ENCODE peak calls at places on chromosomes 12 and 14, in six cellular contexts. One of them, this sample, is unnamed.

GRCh38 chr12:26338574-26339572 is 143.5 kb downstream of the SSPN start:
- DNase-seq in suprapubic skin: no peak
- DNase-seq in Panc1: no peak
- DNase-seq in sigmoid colon: no peak
- DNase-seq in transverse colon: no peak
- DNase-seq in spleen: no peak
- DNase-seq in this sample: no peak

GRCh38 chr12:106020736-106021135 is 118.0 kb downstream of the NUAK1 start:
- DNase-seq in suprapubic skin: no peak
- DNase-seq in Panc1: no peak
- DNase-seq in sigmoid colon: no peak
- DNase-seq in transverse colon: no peak
- DNase-seq in spleen: no peak
- DNase-seq in this sample: no peak

GRCh38 chr14:64728106-64728505 is 23.9 kb downstream of the PLEKHG3 start:
- DNase-seq in suprapubic skin: no peak
- DNase-seq in Panc1: no peak
- DNase-seq in sigmoid colon: peak
- DNase-seq in transverse colon: no peak
- DNase-seq in spleen: peak
- DNase-seq in this sample: no peak

GRCh38 chr12:10131101-10131632 is 1.2 kb upstream of the CLEC7A start:
- DNase-seq in suprapubic skin: no peak
- DNase-seq in Panc1: no peak
- DNase-seq in sigmoid colon: no peak
- DNase-seq in transverse colon: no peak
- DNase-seq in spleen: no peak
- DNase-seq in this sample: no peak

GRCh38 chr14:95489163-95489887 is 27.1 kb downstream of the SYNE3 start:
- DNase-seq in suprapubic skin: no peak
- DNase-seq in Panc1: no peak
- DNase-seq in sigmoid colon: no peak
- DNase-seq in transverse colon: no peak
- DNase-seq in spleen: no peak
- DNase-seq in this sample: no peak

GRCh38 chr14:50775357-50775756 is 55.6 kb downstream of the NIN start:
- DNase-seq in suprapubic skin: no peak
- DNase-seq in Panc1: no peak
- DNase-seq in sigmoid colon: no peak
- DNase-seq in transverse colon: no peak
- DNase-seq in spleen: no peak
- DNase-seq in this sample: no peak

GRCh38 chr12:131136539-131136872 is 182.8 kb downstream of the ADGRD1 start:
- DNase-seq in suprapubic skin: no peak
- DNase-seq in Panc1: no peak
- DNase-seq in sigmoid colon: peak
- DNase-seq in transverse colon: no peak
- DNase-seq in spleen: peak
- DNase-seq in this sample: no peak

GRCh38 chr12:72077111-72077820 is 138.6 kb downstream of the TPH2 start:
- DNase-seq in suprapubic skin: no peak
- DNase-seq in Panc1: no peak
- DNase-seq in sigmoid colon: no peak
- DNase-seq in transverse colon: no peak
- DNase-seq in spleen: no peak
- DNase-seq in this sample: no peak

GRCh38 chr14:64060648-64061096 is 207.9 kb downstream of the SYNE2 start:
- DNase-seq in suprapubic skin: no peak
- DNase-seq in Panc1: peak
- DNase-seq in sigmoid colon: no peak
- DNase-seq in transverse colon: peak
- DNase-seq in spleen: no peak
- DNase-seq in this sample: peak

GRCh38 chr12:114954626-114955025 is 270.7 kb upstream of the TBX3 start:
- DNase-seq in suprapubic skin: no peak
- DNase-seq in Panc1: no peak
- DNase-seq in sigmoid colon: no peak
- DNase-seq in transverse colon: no peak
- DNase-seq in spleen: no peak
- DNase-seq in this sample: no peak

GRCh38 chr14:105337966-105338365 is 23.4 kb downstream of the PACS2 start:
- DNase-seq in suprapubic skin: peak
- DNase-seq in Panc1: no peak
- DNase-seq in sigmoid colon: no peak
- DNase-seq in transverse colon: no peak
- DNase-seq in spleen: peak
- DNase-seq in this sample: no peak

GRCh38 chr12:79364197-79364596 is 326.6 kb downstream of the PAWR start:
- DNase-seq in suprapubic skin: no peak
- DNase-seq in Panc1: no peak
- DNase-seq in sigmoid colon: no peak
- DNase-seq in transverse colon: no peak
- DNase-seq in spleen: no peak
- DNase-seq in this sample: no peak

GRCh38 chr12:111359231-111359913 is 9.5 kb downstream of the PHETA1 start:
- DNase-seq in suprapubic skin: no peak
- DNase-seq in Panc1: no peak
- DNase-seq in sigmoid colon: no peak
- DNase-seq in transverse colon: no peak
- DNase-seq in spleen: no peak
- DNase-seq in this sample: no peak

GRCh38 chr14:61547186-61548121 is 147.9 kb upstream of the HIF1A start:
- DNase-seq in suprapubic skin: no peak
- DNase-seq in Panc1: no peak
- DNase-seq in sigmoid colon: no peak
- DNase-seq in transverse colon: no peak
- DNase-seq in spleen: no peak
- DNase-seq in this sample: no peak

GRCh38 chr12:9870311-9870866 is 1.2 kb upstream of the CLEC2B start:
- DNase-seq in suprapubic skin: no peak
- DNase-seq in Panc1: no peak
- DNase-seq in sigmoid colon: no peak
- DNase-seq in transverse colon: no peak
- DNase-seq in spleen: no peak
- DNase-seq in this sample: no peak

GRCh38 chr14:54353266-54353665 is 43.5 kb upstream of the CDKN3 start:
- DNase-seq in suprapubic skin: no peak
- DNase-seq in Panc1: no peak
- DNase-seq in sigmoid colon: no peak
- DNase-seq in transverse colon: no peak
- DNase-seq in spleen: no peak
- DNase-seq in this sample: no peak

GRCh38 chr12:98530068-98530467 is 14.7 kb downstream of the TMPO start:
- DNase-seq in suprapubic skin: no peak
- DNase-seq in Panc1: no peak
- DNase-seq in sigmoid colon: no peak
- DNase-seq in transverse colon: no peak
- DNase-seq in spleen: no peak
- DNase-seq in this sample: no peak

GRCh38 chr14:89851031-89851430 is 103.5 kb downstream of the EFCAB11 start:
- DNase-seq in suprapubic skin: no peak
- DNase-seq in Panc1: no peak
- DNase-seq in sigmoid colon: no peak
- DNase-seq in transverse colon: no peak
- DNase-seq in spleen: no peak
- DNase-seq in this sample: no peak

GRCh38 chr14:89767861-89768268 is 186.7 kb downstream of the EFCAB11 start:
- DNase-seq in suprapubic skin: no peak
- DNase-seq in Panc1: peak
- DNase-seq in sigmoid colon: no peak
- DNase-seq in transverse colon: peak
- DNase-seq in spleen: no peak
- DNase-seq in this sample: peak

GRCh38 chr12:124129132-124129531 is 156.1 kb downstream of the ZNF664 start:
- DNase-seq in suprapubic skin: no peak
- DNase-seq in Panc1: no peak
- DNase-seq in sigmoid colon: no peak
- DNase-seq in transverse colon: no peak
- DNase-seq in spleen: no peak
- DNase-seq in this sample: no peak

GRCh38 chr12:48982397-48983080 is 4.4 kb downstream of the WNT1 start:
- DNase-seq in suprapubic skin: no peak
- DNase-seq in Panc1: no peak
- DNase-seq in sigmoid colon: no peak
- DNase-seq in transverse colon: no peak
- DNase-seq in spleen: no peak
- DNase-seq in this sample: no peak

GRCh38 chr12:24948452-24948815 is 467 bp downstream of the BCAT1 start:
- DNase-seq in suprapubic skin: no peak
- DNase-seq in Panc1: no peak
- DNase-seq in sigmoid colon: no peak
- DNase-seq in transverse colon: no peak
- DNase-seq in spleen: no peak
- DNase-seq in this sample: peak

DNA sequence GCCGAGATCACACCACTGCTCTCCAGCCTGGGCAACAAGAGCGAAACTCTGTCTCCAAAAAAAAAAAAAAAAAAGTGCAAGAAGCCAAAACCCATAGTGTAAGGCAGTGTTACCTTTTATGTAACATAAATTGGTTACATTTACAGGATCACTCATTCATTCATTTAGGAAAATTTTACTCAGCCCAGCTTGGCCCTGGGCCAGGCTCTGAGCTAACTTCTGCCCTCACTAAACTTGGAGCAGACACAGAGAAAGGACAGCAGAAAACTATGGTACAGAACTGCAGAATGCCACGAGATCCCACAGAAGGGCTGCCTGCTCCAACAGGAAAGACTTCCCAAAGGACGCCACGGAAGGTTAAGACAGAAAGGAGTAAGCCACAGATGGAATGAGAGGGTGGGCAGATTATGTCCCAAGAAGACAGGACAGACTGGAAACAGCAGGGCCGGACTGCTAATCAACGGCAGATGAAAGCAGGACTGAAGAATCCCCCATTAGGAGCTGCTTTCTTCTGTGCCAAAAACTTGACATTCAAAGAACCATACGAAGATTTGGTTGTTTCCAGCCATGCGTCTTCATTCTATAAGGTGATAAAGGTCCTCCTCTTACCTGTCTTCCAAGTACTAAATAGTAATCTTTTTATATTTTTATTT is 18.9 kb downstream of the PPP1R13B start:
- DNase-seq in suprapubic skin: no peak
- DNase-seq in Panc1: no peak
- DNase-seq in sigmoid colon: peak
- DNase-seq in transverse colon: peak
- DNase-seq in spleen: no peak
- DNase-seq in this sample: no peak
- TF ChIP-seq POLR2AphosphoS5 in suprapubic skin: no peak
- TF ChIP-seq POLR2AphosphoS5 in Panc1: no peak
- TF ChIP-seq POLR2AphosphoS5 in sigmoid colon: no peak
- TF ChIP-seq POLR2AphosphoS5 in transverse colon: no peak
- TF ChIP-seq POLR2AphosphoS5 in spleen: no peak
- TF ChIP-seq POLR2AphosphoS5 in this sample: no peak

DNA sequence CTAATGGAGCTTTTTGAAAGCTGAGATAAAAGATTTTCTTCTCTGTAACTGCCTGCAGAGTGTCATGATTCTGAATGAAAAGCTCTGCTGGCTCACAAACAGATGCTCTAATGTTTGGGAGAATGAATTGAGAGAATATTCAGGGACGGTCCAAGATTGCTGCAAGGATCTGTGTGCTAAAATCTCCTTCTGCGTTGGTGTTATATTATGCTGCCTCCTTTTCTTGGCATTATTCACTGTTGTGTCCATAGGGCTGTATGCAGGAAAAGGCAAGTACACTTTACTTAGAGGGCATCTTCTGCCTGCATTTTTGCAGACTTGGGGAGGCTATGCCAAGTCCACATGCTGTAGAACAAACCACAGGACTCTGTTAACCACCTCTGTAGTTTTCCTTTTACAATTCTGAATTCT is 209.8 kb upstream of the KRR1 start:
- DNase-seq in suprapubic skin: no peak
- DNase-seq in Panc1: no peak
- DNase-seq in sigmoid colon: no peak
- DNase-seq in transverse colon: no peak
- DNase-seq in spleen: no peak
- DNase-seq in this sample: no peak
- H3K4me3 ChIP-seq in suprapubic skin: no peak
- H3K4me3 ChIP-seq in Panc1: peak
- H3K4me3 ChIP-seq in sigmoid colon: no peak
- H3K4me3 ChIP-seq in transverse colon: no peak
- H3K4me3 ChIP-seq in spleen: no peak
- H3K4me3 ChIP-seq in this sample: no peak

DNA sequence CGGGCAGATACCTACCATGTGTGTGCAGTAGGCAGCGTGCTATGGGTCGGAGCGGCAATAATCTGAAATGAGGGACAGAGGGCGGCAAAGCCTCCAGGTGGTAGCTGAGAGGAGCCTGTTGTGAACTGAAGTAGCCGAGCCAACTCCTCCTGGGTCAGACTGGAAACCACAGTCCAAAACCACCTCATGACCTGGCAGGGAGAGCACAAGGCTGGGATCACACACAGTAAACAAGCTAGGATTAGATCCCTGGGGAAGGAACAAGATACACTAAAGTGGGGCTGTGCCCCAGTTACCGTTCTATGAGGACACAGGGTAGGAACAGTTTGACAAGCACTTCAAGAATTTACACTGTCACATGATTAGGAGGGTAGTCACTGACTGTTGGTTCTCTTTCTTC is 49.0 kb downstream of the AREL1 start:
- DNase-seq in suprapubic skin: no peak
- DNase-seq in Panc1: no peak
- DNase-seq in sigmoid colon: peak
- DNase-seq in transverse colon: no peak
- DNase-seq in spleen: no peak
- DNase-seq in this sample: no peak
- TF ChIP-seq POLR2AphosphoS5 in suprapubic skin: no peak
- TF ChIP-seq POLR2AphosphoS5 in Panc1: no peak
- TF ChIP-seq POLR2AphosphoS5 in sigmoid colon: no peak
- TF ChIP-seq POLR2AphosphoS5 in transverse colon: no peak
- TF ChIP-seq POLR2AphosphoS5 in spleen: no peak
- TF ChIP-seq POLR2AphosphoS5 in this sample: no peak

DNA sequence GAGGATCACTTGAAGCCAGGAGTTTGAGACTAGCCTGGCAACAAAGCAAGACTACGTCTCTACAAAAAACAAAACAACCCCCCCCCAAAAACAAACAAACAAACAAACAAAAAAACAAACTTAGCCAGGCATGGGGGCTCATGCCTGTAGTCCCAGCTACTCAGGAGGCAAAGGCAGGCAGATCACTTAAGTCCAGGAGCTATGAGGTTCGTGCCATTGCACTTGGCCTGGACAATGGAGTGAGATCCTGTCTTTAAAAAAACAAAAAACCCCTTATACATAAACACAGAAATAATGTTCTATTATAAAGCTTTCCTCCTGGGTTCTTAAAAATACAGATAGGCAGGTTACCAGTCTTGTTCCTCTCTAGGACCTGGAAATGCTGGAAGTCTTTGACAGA is 1.6 kb downstream of the GTSF1 start:
- DNase-seq in suprapubic skin: no peak
- DNase-seq in Panc1: no peak
- DNase-seq in sigmoid colon: no peak
- DNase-seq in transverse colon: no peak
- DNase-seq in spleen: no peak
- DNase-seq in this sample: no peak
- H3K4me3 ChIP-seq in suprapubic skin: no peak
- H3K4me3 ChIP-seq in Panc1: no peak
- H3K4me3 ChIP-seq in sigmoid colon: no peak
- H3K4me3 ChIP-seq in transverse colon: no peak
- H3K4me3 ChIP-seq in spleen: no peak
- H3K4me3 ChIP-seq in this sample: no peak

This sample was measured in GM23338.